ENCODE peak calls at places on chromosomes 13 and 19, in nine cellular contexts. One of them, this sample, is unnamed.
A peak's percentile ranks its signal among the peaks of the same experiment; 100 is the strongest.

GRCh38 chr19:46404884-46405658 is 8.3 kb downstream of the CCDC8 start:
- DNase-seq in PC-9: no peak
- DNase-seq in CD4-positive, alpha-beta memory T cell: no peak
- DNase-seq in HT-29: peak; percentile 32
- DNase-seq in GM23338: peak; percentile 81
- DNase-seq in activated CD8-positive, alpha-beta memory T cell treated with anti-CD3 and anti-CD28 coated beads, Interleukin-2, amount 50 U/mL, for 4 hours: no peak
- DNase-seq in stimulated activated CD4-positive, alpha-beta T cell treated with anti-CD3 and anti-CD28 coated beads, Interleukin-1b, Interleukin-23, amount 100 ng/mL, for 24 hours: no peak
- DNase-seq in left kidney: peak; percentile 85
- DNase-seq in stimulated activated naive CD8-positive, alpha-beta T cell treated with anti-CD3 and anti-CD28 coated beads, Interleukin-15, amount 100 ng/mL, for 72 hours: no peak
- DNase-seq in this sample: no peak

GRCh38 chr13:20109037-20109436 is 51.8 kb downstream of the GJA3 start:
- DNase-seq in PC-9: no peak
- DNase-seq in CD4-positive, alpha-beta memory T cell: no peak
- DNase-seq in HT-29: no peak
- DNase-seq in GM23338: no peak
- DNase-seq in activated CD8-positive, alpha-beta memory T cell treated with anti-CD3 and anti-CD28 coated beads, Interleukin-2, amount 50 U/mL, for 4 hours: no peak
- DNase-seq in stimulated activated CD4-positive, alpha-beta T cell treated with anti-CD3 and anti-CD28 coated beads, Interleukin-1b, Interleukin-23, amount 100 ng/mL, for 24 hours: no peak
- DNase-seq in left kidney: no peak
- DNase-seq in stimulated activated naive CD8-positive, alpha-beta T cell treated with anti-CD3 and anti-CD28 coated beads, Interleukin-15, amount 100 ng/mL, for 72 hours: no peak
- DNase-seq in this sample: no peak

GRCh38 chr19:39156230-39156890 is 30.8 kb downstream of the PAK4 start:
- DNase-seq in PC-9: peak; percentile 43
- DNase-seq in CD4-positive, alpha-beta memory T cell: no peak
- DNase-seq in HT-29: peak; percentile 57
- DNase-seq in GM23338: no peak
- DNase-seq in activated CD8-positive, alpha-beta memory T cell treated with anti-CD3 and anti-CD28 coated beads, Interleukin-2, amount 50 U/mL, for 4 hours: no peak
- DNase-seq in stimulated activated CD4-positive, alpha-beta T cell treated with anti-CD3 and anti-CD28 coated beads, Interleukin-1b, Interleukin-23, amount 100 ng/mL, for 24 hours: no peak
- DNase-seq in left kidney: peak; percentile 54
- DNase-seq in stimulated activated naive CD8-positive, alpha-beta T cell treated with anti-CD3 and anti-CD28 coated beads, Interleukin-15, amount 100 ng/mL, for 72 hours: no peak
- DNase-seq in this sample: no peak

GRCh38 chr13:61414686-61415664 is 674 bp downstream of the PCDH20 start:
- DNase-seq in PC-9: peak; percentile 68
- DNase-seq in CD4-positive, alpha-beta memory T cell: no peak
- DNase-seq in HT-29: peak; percentile 51
- DNase-seq in GM23338: peak; percentile 93
- DNase-seq in activated CD8-positive, alpha-beta memory T cell treated with anti-CD3 and anti-CD28 coated beads, Interleukin-2, amount 50 U/mL, for 4 hours: no peak
- DNase-seq in stimulated activated CD4-positive, alpha-beta T cell treated with anti-CD3 and anti-CD28 coated beads, Interleukin-1b, Interleukin-23, amount 100 ng/mL, for 24 hours: no peak
- DNase-seq in left kidney: peak; percentile 96
- DNase-seq in stimulated activated naive CD8-positive, alpha-beta T cell treated with anti-CD3 and anti-CD28 coated beads, Interleukin-15, amount 100 ng/mL, for 72 hours: no peak
- DNase-seq in this sample: no peak

GRCh38 chr19:41144403-41144802 is 30.2 kb downstream of the CYP2F1 start:
- DNase-seq in PC-9: peak; percentile 75
- DNase-seq in CD4-positive, alpha-beta memory T cell: peak; percentile 85
- DNase-seq in HT-29: peak; percentile 97
- DNase-seq in GM23338: peak; percentile 96
- DNase-seq in activated CD8-positive, alpha-beta memory T cell treated with anti-CD3 and anti-CD28 coated beads, Interleukin-2, amount 50 U/mL, for 4 hours: peak; percentile 88
- DNase-seq in stimulated activated CD4-positive, alpha-beta T cell treated with anti-CD3 and anti-CD28 coated beads, Interleukin-1b, Interleukin-23, amount 100 ng/mL, for 24 hours: peak; percentile 84
- DNase-seq in left kidney: peak; percentile 71
- DNase-seq in stimulated activated naive CD8-positive, alpha-beta T cell treated with anti-CD3 and anti-CD28 coated beads, Interleukin-15, amount 100 ng/mL, for 72 hours: peak; percentile 83
- DNase-seq in this sample: no peak

GRCh38 chr13:30477346-30478235 is 11.9 kb upstream of the HMGB1 start:
- DNase-seq in PC-9: no peak
- DNase-seq in CD4-positive, alpha-beta memory T cell: no peak
- DNase-seq in HT-29: no peak
- DNase-seq in GM23338: peak; percentile 79
- DNase-seq in activated CD8-positive, alpha-beta memory T cell treated with anti-CD3 and anti-CD28 coated beads, Interleukin-2, amount 50 U/mL, for 4 hours: no peak
- DNase-seq in stimulated activated CD4-positive, alpha-beta T cell treated with anti-CD3 and anti-CD28 coated beads, Interleukin-1b, Interleukin-23, amount 100 ng/mL, for 24 hours: no peak
- DNase-seq in left kidney: no peak
- DNase-seq in stimulated activated naive CD8-positive, alpha-beta T cell treated with anti-CD3 and anti-CD28 coated beads, Interleukin-15, amount 100 ng/mL, for 72 hours: no peak
- DNase-seq in this sample: no peak

GRCh38 chr19:47661161-47661560 is 52.1 kb upstream of the EHD2 start:
- DNase-seq in PC-9: no peak
- DNase-seq in CD4-positive, alpha-beta memory T cell: no peak
- DNase-seq in HT-29: no peak
- DNase-seq in GM23338: no peak
- DNase-seq in activated CD8-positive, alpha-beta memory T cell treated with anti-CD3 and anti-CD28 coated beads, Interleukin-2, amount 50 U/mL, for 4 hours: no peak
- DNase-seq in stimulated activated CD4-positive, alpha-beta T cell treated with anti-CD3 and anti-CD28 coated beads, Interleukin-1b, Interleukin-23, amount 100 ng/mL, for 24 hours: no peak
- DNase-seq in left kidney: no peak
- DNase-seq in stimulated activated naive CD8-positive, alpha-beta T cell treated with anti-CD3 and anti-CD28 coated beads, Interleukin-15, amount 100 ng/mL, for 72 hours: no peak
- DNase-seq in this sample: no peak

GRCh38 chr19:15200575-15201364 is at the start of gene NOTCH3:
- DNase-seq in PC-9: peak; percentile 33
- DNase-seq in CD4-positive, alpha-beta memory T cell: no peak
- DNase-seq in HT-29: no peak
- DNase-seq in GM23338: peak; percentile 79
- DNase-seq in activated CD8-positive, alpha-beta memory T cell treated with anti-CD3 and anti-CD28 coated beads, Interleukin-2, amount 50 U/mL, for 4 hours: no peak
- DNase-seq in stimulated activated CD4-positive, alpha-beta T cell treated with anti-CD3 and anti-CD28 coated beads, Interleukin-1b, Interleukin-23, amount 100 ng/mL, for 24 hours: no peak
- DNase-seq in left kidney: peak; percentile 82
- DNase-seq in stimulated activated naive CD8-positive, alpha-beta T cell treated with anti-CD3 and anti-CD28 coated beads, Interleukin-15, amount 100 ng/mL, for 72 hours: no peak
- DNase-seq in this sample: no peak

GRCh38 chr13:22074403-22074802 is 403.5 kb downstream of the FGF9 start:
- DNase-seq in PC-9: no peak
- DNase-seq in CD4-positive, alpha-beta memory T cell: no peak
- DNase-seq in HT-29: no peak
- DNase-seq in GM23338: no peak
- DNase-seq in activated CD8-positive, alpha-beta memory T cell treated with anti-CD3 and anti-CD28 coated beads, Interleukin-2, amount 50 U/mL, for 4 hours: no peak
- DNase-seq in stimulated activated CD4-positive, alpha-beta T cell treated with anti-CD3 and anti-CD28 coated beads, Interleukin-1b, Interleukin-23, amount 100 ng/mL, for 24 hours: no peak
- DNase-seq in left kidney: no peak
- DNase-seq in stimulated activated naive CD8-positive, alpha-beta T cell treated with anti-CD3 and anti-CD28 coated beads, Interleukin-15, amount 100 ng/mL, for 72 hours: peak; percentile 50
- DNase-seq in this sample: no peak

GRCh38 chr13:26246154-26246553 is 7.8 kb upstream of the CDK8 start:
- DNase-seq in PC-9: no peak
- DNase-seq in CD4-positive, alpha-beta memory T cell: no peak
- DNase-seq in HT-29: no peak
- DNase-seq in GM23338: no peak
- DNase-seq in activated CD8-positive, alpha-beta memory T cell treated with anti-CD3 and anti-CD28 coated beads, Interleukin-2, amount 50 U/mL, for 4 hours: no peak
- DNase-seq in stimulated activated CD4-positive, alpha-beta T cell treated with anti-CD3 and anti-CD28 coated beads, Interleukin-1b, Interleukin-23, amount 100 ng/mL, for 24 hours: no peak
- DNase-seq in left kidney: peak; percentile 75
- DNase-seq in stimulated activated naive CD8-positive, alpha-beta T cell treated with anti-CD3 and anti-CD28 coated beads, Interleukin-15, amount 100 ng/mL, for 72 hours: no peak
- DNase-seq in this sample: no peak

GRCh38 chr13:47816835-47817234 is 184.2 kb downstream of the SUCLA2 start:
- DNase-seq in PC-9: no peak
- DNase-seq in CD4-positive, alpha-beta memory T cell: no peak
- DNase-seq in HT-29: no peak
- DNase-seq in GM23338: peak; percentile 70
- DNase-seq in activated CD8-positive, alpha-beta memory T cell treated with anti-CD3 and anti-CD28 coated beads, Interleukin-2, amount 50 U/mL, for 4 hours: no peak
- DNase-seq in stimulated activated CD4-positive, alpha-beta T cell treated with anti-CD3 and anti-CD28 coated beads, Interleukin-1b, Interleukin-23, amount 100 ng/mL, for 24 hours: no peak
- DNase-seq in left kidney: no peak
- DNase-seq in stimulated activated naive CD8-positive, alpha-beta T cell treated with anti-CD3 and anti-CD28 coated beads, Interleukin-15, amount 100 ng/mL, for 72 hours: no peak
- DNase-seq in this sample: no peak

GRCh38 chr19:50723069-50723468 is at the start of gene CLEC11A:
- DNase-seq in PC-9: no peak
- DNase-seq in CD4-positive, alpha-beta memory T cell: no peak
- DNase-seq in HT-29: no peak
- DNase-seq in GM23338: peak; percentile 51
- DNase-seq in activated CD8-positive, alpha-beta memory T cell treated with anti-CD3 and anti-CD28 coated beads, Interleukin-2, amount 50 U/mL, for 4 hours: no peak
- DNase-seq in stimulated activated CD4-positive, alpha-beta T cell treated with anti-CD3 and anti-CD28 coated beads, Interleukin-1b, Interleukin-23, amount 100 ng/mL, for 24 hours: no peak
- DNase-seq in left kidney: peak; percentile 77
- DNase-seq in stimulated activated naive CD8-positive, alpha-beta T cell treated with anti-CD3 and anti-CD28 coated beads, Interleukin-15, amount 100 ng/mL, for 72 hours: no peak
- DNase-seq in this sample: no peak

GRCh38 chr19:13160557-13160956 is 10.3 kb downstream of the IER2 start:
- DNase-seq in PC-9: peak; percentile 43
- DNase-seq in CD4-positive, alpha-beta memory T cell: no peak
- DNase-seq in HT-29: peak; percentile 23
- DNase-seq in GM23338: no peak
- DNase-seq in activated CD8-positive, alpha-beta memory T cell treated with anti-CD3 and anti-CD28 coated beads, Interleukin-2, amount 50 U/mL, for 4 hours: no peak
- DNase-seq in stimulated activated CD4-positive, alpha-beta T cell treated with anti-CD3 and anti-CD28 coated beads, Interleukin-1b, Interleukin-23, amount 100 ng/mL, for 24 hours: no peak
- DNase-seq in left kidney: no peak
- DNase-seq in stimulated activated naive CD8-positive, alpha-beta T cell treated with anti-CD3 and anti-CD28 coated beads, Interleukin-15, amount 100 ng/mL, for 72 hours: no peak
- DNase-seq in this sample: no peak

GRCh38 chr13:33090755-33091454 is 74.7 kb downstream of the KL start:
- DNase-seq in PC-9: no peak
- DNase-seq in CD4-positive, alpha-beta memory T cell: no peak
- DNase-seq in HT-29: no peak
- DNase-seq in GM23338: no peak
- DNase-seq in activated CD8-positive, alpha-beta memory T cell treated with anti-CD3 and anti-CD28 coated beads, Interleukin-2, amount 50 U/mL, for 4 hours: no peak
- DNase-seq in stimulated activated CD4-positive, alpha-beta T cell treated with anti-CD3 and anti-CD28 coated beads, Interleukin-1b, Interleukin-23, amount 100 ng/mL, for 24 hours: no peak
- DNase-seq in left kidney: peak; percentile 66
- DNase-seq in stimulated activated naive CD8-positive, alpha-beta T cell treated with anti-CD3 and anti-CD28 coated beads, Interleukin-15, amount 100 ng/mL, for 72 hours: no peak
- DNase-seq in this sample: no peak

GRCh38 chr19:46181386-46181774 is 33.3 kb downstream of the IGFL2 start:
- DNase-seq in PC-9: no peak
- DNase-seq in CD4-positive, alpha-beta memory T cell: no peak
- DNase-seq in HT-29: peak; percentile 57
- DNase-seq in GM23338: no peak
- DNase-seq in activated CD8-positive, alpha-beta memory T cell treated with anti-CD3 and anti-CD28 coated beads, Interleukin-2, amount 50 U/mL, for 4 hours: no peak
- DNase-seq in stimulated activated CD4-positive, alpha-beta T cell treated with anti-CD3 and anti-CD28 coated beads, Interleukin-1b, Interleukin-23, amount 100 ng/mL, for 24 hours: no peak
- DNase-seq in left kidney: peak; percentile 23
- DNase-seq in stimulated activated naive CD8-positive, alpha-beta T cell treated with anti-CD3 and anti-CD28 coated beads, Interleukin-15, amount 100 ng/mL, for 72 hours: peak; percentile 29
- DNase-seq in this sample: no peak

GRCh38 chr13:90447735-90448103 is 899.8 kb upstream of the MIR17HG start:
- DNase-seq in PC-9: peak; percentile 13
- DNase-seq in CD4-positive, alpha-beta memory T cell: no peak
- DNase-seq in HT-29: no peak
- DNase-seq in GM23338: peak; percentile 44
- DNase-seq in activated CD8-positive, alpha-beta memory T cell treated with anti-CD3 and anti-CD28 coated beads, Interleukin-2, amount 50 U/mL, for 4 hours: no peak
- DNase-seq in stimulated activated CD4-positive, alpha-beta T cell treated with anti-CD3 and anti-CD28 coated beads, Interleukin-1b, Interleukin-23, amount 100 ng/mL, for 24 hours: no peak
- DNase-seq in left kidney: no peak
- DNase-seq in stimulated activated naive CD8-positive, alpha-beta T cell treated with anti-CD3 and anti-CD28 coated beads, Interleukin-15, amount 100 ng/mL, for 72 hours: no peak
- DNase-seq in this sample: no peak

GRCh38 chr13:41458187-41458938 is 1.0 kb downstream of the RGCC start:
- DNase-seq in PC-9: no peak
- DNase-seq in CD4-positive, alpha-beta memory T cell: peak; percentile 69
- DNase-seq in HT-29: peak; percentile 67
- DNase-seq in GM23338: peak; percentile 55
- DNase-seq in activated CD8-positive, alpha-beta memory T cell treated with anti-CD3 and anti-CD28 coated beads, Interleukin-2, amount 50 U/mL, for 4 hours: peak; percentile 67
- DNase-seq in stimulated activated CD4-positive, alpha-beta T cell treated with anti-CD3 and anti-CD28 coated beads, Interleukin-1b, Interleukin-23, amount 100 ng/mL, for 24 hours: peak; percentile 41
- DNase-seq in left kidney: peak; percentile 71
- DNase-seq in stimulated activated naive CD8-positive, alpha-beta T cell treated with anti-CD3 and anti-CD28 coated beads, Interleukin-15, amount 100 ng/mL, for 72 hours: peak; percentile 58
- DNase-seq in this sample: no peak

GRCh38 chr13:107582171-107582570 is 633.2 kb downstream of the LIG4 start:
- DNase-seq in PC-9: no peak
- DNase-seq in CD4-positive, alpha-beta memory T cell: no peak
- DNase-seq in HT-29: no peak
- DNase-seq in GM23338: no peak
- DNase-seq in activated CD8-positive, alpha-beta memory T cell treated with anti-CD3 and anti-CD28 coated beads, Interleukin-2, amount 50 U/mL, for 4 hours: no peak
- DNase-seq in stimulated activated CD4-positive, alpha-beta T cell treated with anti-CD3 and anti-CD28 coated beads, Interleukin-1b, Interleukin-23, amount 100 ng/mL, for 24 hours: no peak
- DNase-seq in left kidney: no peak
- DNase-seq in stimulated activated naive CD8-positive, alpha-beta T cell treated with anti-CD3 and anti-CD28 coated beads, Interleukin-15, amount 100 ng/mL, for 72 hours: no peak
- DNase-seq in this sample: no peak

GRCh38 chr19:3623716-3624115 is 2.9 kb downstream of the CACTIN start:
- DNase-seq in PC-9: no peak
- DNase-seq in CD4-positive, alpha-beta memory T cell: no peak
- DNase-seq in HT-29: no peak
- DNase-seq in GM23338: no peak
- DNase-seq in activated CD8-positive, alpha-beta memory T cell treated with anti-CD3 and anti-CD28 coated beads, Interleukin-2, amount 50 U/mL, for 4 hours: no peak
- DNase-seq in stimulated activated CD4-positive, alpha-beta T cell treated with anti-CD3 and anti-CD28 coated beads, Interleukin-1b, Interleukin-23, amount 100 ng/mL, for 24 hours: no peak
- DNase-seq in left kidney: no peak
- DNase-seq in stimulated activated naive CD8-positive, alpha-beta T cell treated with anti-CD3 and anti-CD28 coated beads, Interleukin-15, amount 100 ng/mL, for 72 hours: no peak
- DNase-seq in this sample: no peak

GRCh38 chr19:28472843-28473242 is 740.1 kb downstream of the UQCRFS1 start:
- DNase-seq in PC-9: no peak
- DNase-seq in CD4-positive, alpha-beta memory T cell: no peak
- DNase-seq in HT-29: no peak
- DNase-seq in GM23338: no peak
- DNase-seq in activated CD8-positive, alpha-beta memory T cell treated with anti-CD3 and anti-CD28 coated beads, Interleukin-2, amount 50 U/mL, for 4 hours: no peak
- DNase-seq in stimulated activated CD4-positive, alpha-beta T cell treated with anti-CD3 and anti-CD28 coated beads, Interleukin-1b, Interleukin-23, amount 100 ng/mL, for 24 hours: no peak
- DNase-seq in left kidney: no peak
- DNase-seq in stimulated activated naive CD8-positive, alpha-beta T cell treated with anti-CD3 and anti-CD28 coated beads, Interleukin-15, amount 100 ng/mL, for 72 hours: no peak
- DNase-seq in this sample: no peak

GRCh38 chr13:49046534-49046933 is 70.8 kb downstream of the FNDC3A start:
- DNase-seq in PC-9: no peak
- DNase-seq in CD4-positive, alpha-beta memory T cell: no peak
- DNase-seq in HT-29: no peak
- DNase-seq in GM23338: no peak
- DNase-seq in activated CD8-positive, alpha-beta memory T cell treated with anti-CD3 and anti-CD28 coated beads, Interleukin-2, amount 50 U/mL, for 4 hours: no peak
- DNase-seq in stimulated activated CD4-positive, alpha-beta T cell treated with anti-CD3 and anti-CD28 coated beads, Interleukin-1b, Interleukin-23, amount 100 ng/mL, for 24 hours: no peak
- DNase-seq in left kidney: no peak
- DNase-seq in stimulated activated naive CD8-positive, alpha-beta T cell treated with anti-CD3 and anti-CD28 coated beads, Interleukin-15, amount 100 ng/mL, for 72 hours: no peak
- DNase-seq in this sample: no peak

GRCh38 chr19:28217064-28217463 is 995.9 kb downstream of the UQCRFS1 start:
- DNase-seq in PC-9: no peak
- DNase-seq in CD4-positive, alpha-beta memory T cell: no peak
- DNase-seq in HT-29: no peak
- DNase-seq in GM23338: peak; percentile 86
- DNase-seq in activated CD8-positive, alpha-beta memory T cell treated with anti-CD3 and anti-CD28 coated beads, Interleukin-2, amount 50 U/mL, for 4 hours: no peak
- DNase-seq in stimulated activated CD4-positive, alpha-beta T cell treated with anti-CD3 and anti-CD28 coated beads, Interleukin-1b, Interleukin-23, amount 100 ng/mL, for 24 hours: no peak
- DNase-seq in left kidney: peak; percentile 41
- DNase-seq in stimulated activated naive CD8-positive, alpha-beta T cell treated with anti-CD3 and anti-CD28 coated beads, Interleukin-15, amount 100 ng/mL, for 72 hours: no peak
- DNase-seq in this sample: no peak

GRCh38 chr13:74889321-74889720 is 592.6 kb downstream of the TBC1D4 start:
- DNase-seq in PC-9: no peak
- DNase-seq in CD4-positive, alpha-beta memory T cell: no peak
- DNase-seq in HT-29: peak; percentile 79
- DNase-seq in GM23338: no peak
- DNase-seq in activated CD8-positive, alpha-beta memory T cell treated with anti-CD3 and anti-CD28 coated beads, Interleukin-2, amount 50 U/mL, for 4 hours: no peak
- DNase-seq in stimulated activated CD4-positive, alpha-beta T cell treated with anti-CD3 and anti-CD28 coated beads, Interleukin-1b, Interleukin-23, amount 100 ng/mL, for 24 hours: no peak
- DNase-seq in left kidney: no peak
- DNase-seq in stimulated activated naive CD8-positive, alpha-beta T cell treated with anti-CD3 and anti-CD28 coated beads, Interleukin-15, amount 100 ng/mL, for 72 hours: no peak
- DNase-seq in this sample: no peak

GRCh38 chr19:12133069-12133468 is 7.1 kb downstream of the ZNF20 start:
- DNase-seq in PC-9: no peak
- DNase-seq in CD4-positive, alpha-beta memory T cell: no peak
- DNase-seq in HT-29: no peak
- DNase-seq in GM23338: peak; percentile 51
- DNase-seq in activated CD8-positive, alpha-beta memory T cell treated with anti-CD3 and anti-CD28 coated beads, Interleukin-2, amount 50 U/mL, for 4 hours: no peak
- DNase-seq in stimulated activated CD4-positive, alpha-beta T cell treated with anti-CD3 and anti-CD28 coated beads, Interleukin-1b, Interleukin-23, amount 100 ng/mL, for 24 hours: no peak
- DNase-seq in left kidney: no peak
- DNase-seq in stimulated activated naive CD8-positive, alpha-beta T cell treated with anti-CD3 and anti-CD28 coated beads, Interleukin-15, amount 100 ng/mL, for 72 hours: no peak
- DNase-seq in this sample: no peak

GRCh38 chr19:8512115-8512967 is 1.6 kb downstream of the ZNF414 start:
- DNase-seq in PC-9: no peak
- DNase-seq in CD4-positive, alpha-beta memory T cell: no peak
- DNase-seq in HT-29: peak; percentile 20
- DNase-seq in GM23338: peak; percentile 85
- DNase-seq in activated CD8-positive, alpha-beta memory T cell treated with anti-CD3 and anti-CD28 coated beads, Interleukin-2, amount 50 U/mL, for 4 hours: no peak
- DNase-seq in stimulated activated CD4-positive, alpha-beta T cell treated with anti-CD3 and anti-CD28 coated beads, Interleukin-1b, Interleukin-23, amount 100 ng/mL, for 24 hours: no peak
- DNase-seq in left kidney: no peak
- DNase-seq in stimulated activated naive CD8-positive, alpha-beta T cell treated with anti-CD3 and anti-CD28 coated beads, Interleukin-15, amount 100 ng/mL, for 72 hours: peak; percentile 32
- DNase-seq in this sample: no peak

GRCh38 chr19:17214531-17215124 is 529 bp upstream of the USE1 start:
- DNase-seq in PC-9: no peak
- DNase-seq in CD4-positive, alpha-beta memory T cell: no peak
- DNase-seq in HT-29: peak; percentile 21
- DNase-seq in GM23338: peak; percentile 56
- DNase-seq in activated CD8-positive, alpha-beta memory T cell treated with anti-CD3 and anti-CD28 coated beads, Interleukin-2, amount 50 U/mL, for 4 hours: peak; percentile 16
- DNase-seq in stimulated activated CD4-positive, alpha-beta T cell treated with anti-CD3 and anti-CD28 coated beads, Interleukin-1b, Interleukin-23, amount 100 ng/mL, for 24 hours: no peak
- DNase-seq in left kidney: peak; percentile 37
- DNase-seq in stimulated activated naive CD8-positive, alpha-beta T cell treated with anti-CD3 and anti-CD28 coated beads, Interleukin-15, amount 100 ng/mL, for 72 hours: no peak
- DNase-seq in this sample: no peak

GRCh38 chr19:7575426-7576040 is 20.1 kb upstream of the CAMSAP3 start:
- DNase-seq in PC-9: peak; percentile 38
- DNase-seq in CD4-positive, alpha-beta memory T cell: no peak
- DNase-seq in HT-29: peak; percentile 16
- DNase-seq in GM23338: no peak
- DNase-seq in activated CD8-positive, alpha-beta memory T cell treated with anti-CD3 and anti-CD28 coated beads, Interleukin-2, amount 50 U/mL, for 4 hours: no peak
- DNase-seq in stimulated activated CD4-positive, alpha-beta T cell treated with anti-CD3 and anti-CD28 coated beads, Interleukin-1b, Interleukin-23, amount 100 ng/mL, for 24 hours: no peak
- DNase-seq in left kidney: no peak
- DNase-seq in stimulated activated naive CD8-positive, alpha-beta T cell treated with anti-CD3 and anti-CD28 coated beads, Interleukin-15, amount 100 ng/mL, for 72 hours: no peak
- DNase-seq in this sample: no peak

GRCh38 chr13:48828962-48829405 is 146.7 kb upstream of the FNDC3A start:
- DNase-seq in PC-9: peak; percentile 16
- DNase-seq in CD4-positive, alpha-beta memory T cell: peak; percentile 5
- DNase-seq in HT-29: peak; percentile 16
- DNase-seq in GM23338: peak; percentile 41
- DNase-seq in activated CD8-positive, alpha-beta memory T cell treated with anti-CD3 and anti-CD28 coated beads, Interleukin-2, amount 50 U/mL, for 4 hours: no peak
- DNase-seq in stimulated activated CD4-positive, alpha-beta T cell treated with anti-CD3 and anti-CD28 coated beads, Interleukin-1b, Interleukin-23, amount 100 ng/mL, for 24 hours: no peak
- DNase-seq in left kidney: peak; percentile 58
- DNase-seq in stimulated activated naive CD8-positive, alpha-beta T cell treated with anti-CD3 and anti-CD28 coated beads, Interleukin-15, amount 100 ng/mL, for 72 hours: peak; percentile 28
- DNase-seq in this sample: no peak

GRCh38 chr13:87172166-87172825 is 498.9 kb upstream of the SLITRK5 start:
- DNase-seq in PC-9: no peak
- DNase-seq in CD4-positive, alpha-beta memory T cell: no peak
- DNase-seq in HT-29: no peak
- DNase-seq in GM23338: no peak
- DNase-seq in activated CD8-positive, alpha-beta memory T cell treated with anti-CD3 and anti-CD28 coated beads, Interleukin-2, amount 50 U/mL, for 4 hours: no peak
- DNase-seq in stimulated activated CD4-positive, alpha-beta T cell treated with anti-CD3 and anti-CD28 coated beads, Interleukin-1b, Interleukin-23, amount 100 ng/mL, for 24 hours: no peak
- DNase-seq in left kidney: peak; percentile 6
- DNase-seq in stimulated activated naive CD8-positive, alpha-beta T cell treated with anti-CD3 and anti-CD28 coated beads, Interleukin-15, amount 100 ng/mL, for 72 hours: no peak
- DNase-seq in this sample: no peak

GRCh38 chr19:38837656-38838121 is 6.1 kb upstream of the ECH1 start:
- DNase-seq in PC-9: peak; percentile 59
- DNase-seq in CD4-positive, alpha-beta memory T cell: no peak
- DNase-seq in HT-29: no peak
- DNase-seq in GM23338: no peak
- DNase-seq in activated CD8-positive, alpha-beta memory T cell treated with anti-CD3 and anti-CD28 coated beads, Interleukin-2, amount 50 U/mL, for 4 hours: no peak
- DNase-seq in stimulated activated CD4-positive, alpha-beta T cell treated with anti-CD3 and anti-CD28 coated beads, Interleukin-1b, Interleukin-23, amount 100 ng/mL, for 24 hours: no peak
- DNase-seq in left kidney: peak; percentile 40
- DNase-seq in stimulated activated naive CD8-positive, alpha-beta T cell treated with anti-CD3 and anti-CD28 coated beads, Interleukin-15, amount 100 ng/mL, for 72 hours: no peak
- DNase-seq in this sample: no peak

GRCh38 chr13:48500652-48501197 is 32.2 kb downstream of the RCBTB2 start:
- DNase-seq in PC-9: no peak
- DNase-seq in CD4-positive, alpha-beta memory T cell: no peak
- DNase-seq in HT-29: no peak
- DNase-seq in GM23338: peak; percentile 19
- DNase-seq in activated CD8-positive, alpha-beta memory T cell treated with anti-CD3 and anti-CD28 coated beads, Interleukin-2, amount 50 U/mL, for 4 hours: no peak
- DNase-seq in stimulated activated CD4-positive, alpha-beta T cell treated with anti-CD3 and anti-CD28 coated beads, Interleukin-1b, Interleukin-23, amount 100 ng/mL, for 24 hours: no peak
- DNase-seq in left kidney: no peak
- DNase-seq in stimulated activated naive CD8-positive, alpha-beta T cell treated with anti-CD3 and anti-CD28 coated beads, Interleukin-15, amount 100 ng/mL, for 72 hours: no peak
- DNase-seq in this sample: no peak